ENCODE peak calls at places on chromosomes 7 and 10, in seven cellular contexts. S, Y, C, D, G, A and E are unnamed samples.

GRCh38 chr10:102422586-102423129 is 2.0 kb downstream of the FBXL15 start:
- DNase-seq in S (peak; percentile 84), Y (peak; percentile 85), C (peak; percentile 71), D (peak; percentile 75), G (no peak), A (peak; percentile 96), E (peak; percentile 87)

GRCh38 chr7:95113590-95113989 is 206.2 kb downstream of the PPP1R9A start:
- DNase-seq in S (no peak), Y (no peak), C (no peak), D (no peak), G (no peak), A (no peak), E (no peak)

GRCh38 chr10:24333736-24334135 is 124.8 kb downstream of the KIAA1217 start:
- DNase-seq in S (no peak), Y (no peak), C (no peak), D (peak; percentile 73), G (no peak), A (no peak), E (no peak)

GRCh38 chr10:71237843-71238623 is 25.7 kb downstream of the UNC5B start:
- DNase-seq in S (no peak), Y (no peak), C (no peak), D (no peak), G (no peak), A (no peak), E (no peak)

GRCh38 chr10:63145782-63146181 is 12.7 kb downstream of the NRBF2 start:
- DNase-seq in S (no peak), Y (no peak), C (no peak), D (no peak), G (no peak), A (no peak), E (no peak)

GRCh38 chr10:19772958-19773357 is 43.3 kb upstream of the PLXDC2 start:
- DNase-seq in S (no peak), Y (no peak), C (no peak), D (no peak), G (no peak), A (no peak), E (no peak)

GRCh38 chr7:42010751-42011150 is 226.3 kb downstream of the GLI3 start:
- DNase-seq in S (no peak), Y (no peak), C (no peak), D (no peak), G (no peak), A (no peak), E (no peak)

GRCh38 chr7:139679731-139680594 is 97.8 kb downstream of the HIPK2 start:
- DNase-seq in S (no peak), Y (peak; percentile 79), C (no peak), D (peak; percentile 78), G (no peak), A (no peak), E (no peak)

GRCh38 chr7:134514663-134515062 is 12.7 kb upstream of the AKR1B10 start:
- DNase-seq in S (peak; percentile 84), Y (peak; percentile 91), C (peak; percentile 38), D (peak; percentile 93), G (no peak), A (no peak), E (peak; percentile 86)

GRCh38 chr10:120559800-120560199 is 102.8 kb downstream of the PLPP4 start:
- DNase-seq in S (no peak), Y (no peak), C (no peak), D (no peak), G (no peak), A (no peak), E (no peak)

GRCh38 chr10:72879245-72879644 is 14.3 kb upstream of the OIT3 start:
- DNase-seq in S (no peak), Y (no peak), C (no peak), D (no peak), G (no peak), A (no peak), E (no peak)

GRCh38 chr7:471191-471865 is 48.3 kb downstream of the PDGFA start:
- DNase-seq in S (no peak), Y (no peak), C (no peak), D (no peak), G (no peak), A (no peak), E (no peak)

GRCh38 chr7:10655031-10655430 is 318.6 kb upstream of the PHF14 start:
- DNase-seq in S (no peak), Y (no peak), C (no peak), D (no peak), G (no peak), A (no peak), E (no peak)

GRCh38 chr10:119281581-119282071 is 74.3 kb downstream of the GRK5 start:
- DNase-seq in S (no peak), Y (peak; percentile 27), C (no peak), D (peak; percentile 29), G (no peak), A (peak; percentile 22), E (peak; percentile 46)

GRCh38 chr7:27605689-27606269 is 56.9 kb downstream of the HIBADH start:
- DNase-seq in S (peak; percentile 19), Y (peak; percentile 65), C (no peak), D (peak; percentile 63), G (no peak), A (no peak), E (peak; percentile 70)

GRCh38 chr7:102927303-102927933 is 14.6 kb downstream of the LRRC17 start:
- DNase-seq in S (no peak), Y (peak; percentile 98), C (no peak), D (peak; percentile 28), G (no peak), A (no peak), E (no peak)

GRCh38 chr10:59625842-59626522 is 83.7 kb downstream of the SLC16A9 start:
- DNase-seq in S (peak; percentile 76), Y (peak; percentile 68), C (peak; percentile 33), D (peak; percentile 79), G (no peak), A (no peak), E (peak; percentile 77)

GRCh38 chr10:44982114-44982460 is 3.5 kb upstream of the DEPP1 start:
- DNase-seq in S (no peak), Y (no peak), C (no peak), D (peak; percentile 76), G (no peak), A (peak; percentile 76), E (no peak)